ENCODE peak calls at places on chromosome X, in seven cellular contexts. I, H, Z, W, N, E and X are unnamed samples. For H3K4me1, the result is how much of the 10 kb centered on the place peaks cover.

GRCh38 chrX:146433771-146434170 is 375.8 kb upstream of the CXorf51B start:
- DNase-seq in Z (no peak), H (no peak), E (no peak), I (no peak), N (no peak), W (no peak), X (no peak)

GRCh38 chrX:110045421-110045820 is 42.5 kb downstream of the TMEM164 start:
- DNase-seq in Z (no peak), H (no peak), W (no peak), E (no peak), N (no peak), I (no peak), X (no peak)

GRCh38 chrX:24643116-24643515 is 4.0 kb downstream of the PCYT1B start:
- DNase-seq in H (no peak), W (no peak), I (no peak), E (peak), Z (no peak), N (no peak), X (no peak)

GRCh38 chrX:107288676-107289075 is 82.3 kb downstream of the DNAAF6 start:
- DNase-seq in H (no peak), E (no peak), Z (no peak), I (no peak), W (no peak), N (no peak), X (no peak)

GRCh38 chrX:26557691-26558321 is 341.8 kb downstream of the MAGEB5 start:
- DNase-seq in W (no peak), H (no peak), Z (no peak), I (no peak), E (no peak), N (no peak), X (no peak)

GRCh38 chrX:37077646-37078433 is 69.7 kb downstream of the FAM47C start:
- DNase-seq in H (no peak), W (no peak), Z (no peak), N (no peak), I (no peak), E (no peak), X (no peak)

GRCh38 chrX:74085642-74086236 is 218.2 kb upstream of the ZCCHC13 start:
- DNase-seq in W (no peak), E (peak), I (no peak), Z (no peak), N (no peak), H (no peak), X (no peak)

GRCh38 chrX:19846995-19847790 is 40.2 kb downstream of the SH3KBP1 start:
- DNase-seq in Z (peak), N (no peak), W (peak), E (peak), I (no peak), H (peak), X (no peak)

GRCh38 chrX:151921292-151921691 is 8.6 kb downstream of the MAGEA4 start:
- DNase-seq in I (no peak), H (no peak), W (no peak), Z (no peak), E (no peak), N (no peak), X (no peak)

GRCh38 chrX:26262121-26262523 is 46.2 kb downstream of the MAGEB5 start:
- DNase-seq in W (no peak), E (peak), N (no peak), I (no peak), Z (no peak), H (no peak), X (no peak)

GRCh38 chrX:128106630-128107029 is 54.4 kb upstream of the ACTRT1 start:
- DNase-seq in W (no peak), H (no peak), E (peak), I (no peak), N (no peak), Z (no peak), X (peak)

GRCh38 chrX:68402094-68402493 is 31.2 kb downstream of the OPHN1 start:
- DNase-seq in E (no peak), I (no peak), W (no peak), Z (no peak), H (no peak), N (no peak), X (no peak)

GRCh38 chrX:68398286-68398685 is 35.0 kb downstream of the OPHN1 start:
- DNase-seq in E (no peak), H (no peak), W (no peak), I (no peak), N (no peak), Z (no peak), X (no peak)

GRCh38 chrX:68396953-68397352 is 36.3 kb downstream of the OPHN1 start:
- DNase-seq in I (no peak), Z (no peak), E (peak), W (no peak), H (peak), N (no peak), X (no peak)
- H3K27ac ChIP-seq in I (no peak), Z (no peak), E (no peak), W (no peak), H (no peak), N (no peak), X (no peak)

DNA sequence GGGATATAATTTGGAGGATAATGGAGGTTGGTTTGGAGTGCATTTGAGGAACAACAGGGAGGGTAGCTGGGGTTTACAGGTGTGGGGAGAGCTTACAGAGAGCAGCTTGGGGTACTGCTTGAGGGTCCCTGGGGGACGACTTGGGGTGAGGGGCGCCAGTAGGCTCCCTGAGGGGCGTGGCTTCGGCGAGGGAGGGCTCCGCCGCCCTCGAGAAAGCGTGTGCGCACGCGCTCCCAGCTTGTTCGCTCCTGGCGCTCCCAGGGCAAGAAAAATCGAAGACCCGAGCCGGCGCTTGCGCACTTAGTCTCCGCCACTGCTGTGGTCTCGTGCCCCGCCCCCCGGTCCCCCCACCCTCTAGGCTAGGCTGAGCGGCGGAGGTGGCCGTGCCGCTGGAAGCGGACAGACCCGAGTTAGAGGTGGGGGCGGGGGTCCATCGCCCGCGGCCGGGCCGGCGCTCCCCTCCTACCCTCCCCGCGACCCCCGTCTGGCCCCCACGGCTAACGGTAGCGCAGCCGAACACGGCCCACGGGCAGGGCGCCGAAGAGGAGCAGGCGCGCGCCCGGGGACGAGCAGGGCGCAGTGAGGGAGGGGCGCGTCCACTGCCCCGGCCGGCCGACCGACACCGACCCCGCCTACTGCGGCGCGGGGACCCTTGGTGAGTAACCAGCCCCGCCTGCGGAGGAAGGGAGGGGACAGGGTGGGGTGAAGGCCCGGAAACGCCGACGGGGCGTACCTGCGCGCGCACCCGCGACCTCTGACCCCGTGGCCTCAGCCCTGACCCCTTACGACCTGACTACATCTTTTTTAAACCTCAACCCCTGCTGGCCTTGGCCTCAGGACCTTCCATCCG is 5.4 kb upstream of the CCDC120 start:
- DNase-seq in Z (peak), I (peak), H (peak), W (peak), N (peak), E (peak), X (no peak)
- H3K4me3 ChIP-seq in Z (peak), I (no peak), H (peak), W (peak), N (peak), E (peak), X (peak)

DNA sequence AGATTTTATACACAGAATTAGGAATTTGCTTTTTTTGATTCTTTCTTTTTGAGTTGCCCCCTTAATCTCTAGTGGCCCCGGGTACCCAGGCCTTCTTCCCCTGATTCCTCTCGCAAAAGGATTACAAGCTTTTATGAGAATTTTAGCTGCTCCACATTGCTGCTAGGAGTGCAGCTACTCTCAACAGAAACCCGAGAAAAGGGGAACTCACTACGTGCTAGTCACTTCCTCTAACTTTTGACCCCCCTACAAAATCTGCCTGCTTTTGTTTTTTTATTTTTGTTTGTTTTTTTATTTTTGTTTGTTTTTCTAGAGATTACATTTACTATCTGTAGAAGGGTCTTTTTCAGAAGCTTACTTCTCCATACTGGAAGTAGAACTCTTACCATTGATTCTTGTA is 64.1 kb downstream of the ZNF81 start:
- DNase-seq in H (no peak), Z (no peak), I (no peak), W (no peak), N (no peak), E (no peak), X (no peak)
- H3K4me1 ChIP-seq in H (under half), Z (under half), I (under half), W (under half), N (under half), E (under half), X (under half)

DNA sequence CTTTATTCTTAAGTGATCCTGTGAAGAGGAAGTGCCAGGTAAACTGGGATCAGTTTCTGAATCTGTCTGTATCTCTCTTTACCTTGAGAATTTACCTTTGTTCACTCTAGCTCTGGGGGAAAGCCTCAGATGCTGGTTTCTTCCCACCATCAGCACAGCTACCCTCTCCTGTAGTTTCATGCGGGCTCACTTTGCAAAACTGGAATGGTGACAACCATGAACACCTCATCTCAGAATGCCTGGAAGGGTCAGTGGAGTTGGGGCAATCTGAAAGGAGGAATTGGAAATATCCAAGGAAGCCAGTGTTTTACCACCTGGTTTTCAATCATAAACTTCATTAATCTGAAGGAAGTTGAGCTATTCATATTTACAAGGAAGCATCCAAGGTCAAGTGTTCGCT is 30.8 kb upstream of the DCX start:
- DNase-seq in Z (no peak), W (no peak), E (no peak), I (no peak), H (no peak), N (no peak), X (no peak)
- H3K27ac ChIP-seq in Z (no peak), W (no peak), E (no peak), I (no peak), H (no peak), N (no peak), X (no peak)